ENCODE peak calls at places on chromosomes 4 and X, in seven cellular contexts. F is NCI-H524; D is T follicular helper cell; B is activated CD8-positive, alpha-beta memory T cell treated with anti-CD3 and anti-CD28 coated beads, Interleukin-2, amount 50 U/mL, for 48 hours; P is EH; O is stimulated activated CD8-positive, alpha-beta memory T cell treated with anti-CD3 and anti-CD28 coated beads, Interleukin-15, amount 100 ng/mL, for 24 hours; T is heart right ventricle. Z is an unnamed sample.

GRCh38 chr4:184432127-184432922 is 42.0 kb downstream of the IRF2 start:
- DNase-seq in B (no peak), F (no peak), T (no peak), D (no peak), P (no peak), O (no peak), Z (no peak)

GRCh38 chr4:43360296-43360695 is 467.8 kb downstream of the GRXCR1 start:
- DNase-seq in O (no peak), F (no peak), D (no peak), B (no peak), P (no peak), T (no peak), Z (no peak)

GRCh38 chr4:6227412-6228157 is 27.2 kb upstream of the JAKMIP1 start:
- DNase-seq in O (no peak), B (no peak), P (no peak), T (no peak), F (no peak), D (no peak), Z (no peak)

GRCh38 chrX:40663078-40663740 is 15.8 kb upstream of the CXorf38 start:
- DNase-seq in O (no peak), F (no peak), B (no peak), D (no peak), P (no peak), T (no peak), Z (no peak)

GRCh38 chr4:88827442-88827841 is 129.8 kb upstream of the NAP1L5 start:
- DNase-seq in D (no peak), T (no peak), O (no peak), F (no peak), P (no peak), B (no peak), Z (no peak)

GRCh38 chr4:17272154-17272553 is 239.7 kb downstream of the QDPR start:
- DNase-seq in B (no peak), D (no peak), F (no peak), T (no peak), O (no peak), P (peak), Z (no peak)

GRCh38 chrX:31223817-31224216 is 152.0 kb upstream of the FTHL17 start:
- DNase-seq in B (no peak), T (no peak), O (no peak), D (no peak), F (no peak), P (peak), Z (no peak)

GRCh38 chr4:168183717-168184571 is 91.6 kb downstream of the ANXA10 start:
- DNase-seq in P (peak), F (no peak), T (no peak), D (no peak), B (no peak), O (no peak), Z (no peak)

GRCh38 chrX:74160816-74161215 is 143.2 kb upstream of the ZCCHC13 start:
- DNase-seq in P (no peak), O (no peak), F (no peak), B (no peak), T (no peak), D (no peak), Z (no peak)

GRCh38 chrX:13023526-13024469 is 20.6 kb downstream of the FAM9C start:
- DNase-seq in T (no peak), P (peak), B (no peak), O (no peak), F (no peak), D (no peak), Z (no peak)

GRCh38 chr4:66899422-66900065 is 645.8 kb downstream of the CENPC start:
- DNase-seq in T (no peak), F (no peak), O (no peak), B (no peak), P (no peak), D (no peak), Z (no peak)

GRCh38 chr4:155539746-155540145 is 126.9 kb upstream of the GUCY1A1 start:
- DNase-seq in T (no peak), P (no peak), O (no peak), F (no peak), D (no peak), B (no peak), Z (no peak)

GRCh38 chr4:156168288-156168687 is 214.6 kb upstream of the CTSO start:
- DNase-seq in T (no peak), P (no peak), D (no peak), F (no peak), O (no peak), B (no peak), Z (no peak)

GRCh38 chr4:183100827-183101226 is 1.8 kb downstream of the WWC2 start:
- DNase-seq in D (no peak), P (no peak), B (no peak), F (no peak), O (no peak), T (no peak), Z (no peak)

GRCh38 chrX:57286507-57287251 is at the start of gene FAAH2:
- DNase-seq in F (no peak), P (no peak), T (no peak), O (no peak), B (peak), D (peak), Z (peak)

GRCh38 chr4:21742326-21742725 is 206.2 kb downstream of the KCNIP4 start:
- DNase-seq in O (no peak), B (no peak), T (no peak), F (no peak), D (no peak), P (peak), Z (no peak)

GRCh38 chrX:115894087-115894486 is 276.5 kb upstream of the AGTR2 start:
- DNase-seq in P (no peak), F (peak), D (no peak), O (no peak), B (no peak), T (no peak), Z (no peak)

GRCh38 chrX:96004386-96004785 is 680.3 kb upstream of the DIAPH2 start:
- DNase-seq in F (no peak), T (no peak), P (peak), O (no peak), D (no peak), B (no peak), Z (no peak)

GRCh38 chr4:8914461-8915171 is 43.0 kb upstream of the HMX1 start:
- DNase-seq in F (no peak), D (no peak), P (no peak), B (no peak), T (no peak), O (no peak), Z (no peak)

GRCh38 chrX:13235930-13236329 is 83.9 kb downstream of the ATXN3L start:
- DNase-seq in D (no peak), F (peak), B (no peak), T (no peak), O (no peak), P (no peak), Z (no peak)

GRCh38 chr4:148986951-148987350 is 544.7 kb upstream of the NR3C2 start:
- DNase-seq in F (no peak), B (no peak), T (no peak), P (no peak), D (no peak), O (no peak), Z (no peak)

GRCh38 chr4:137390707-137391106 is 141.6 kb downstream of the PCDH18 start:
- DNase-seq in P (peak), D (no peak), B (no peak), O (no peak), F (no peak), T (no peak), Z (no peak)

GRCh38 chr4:4677825-4678522 is 136.1 kb upstream of the STX18 start:
- DNase-seq in B (no peak), T (no peak), F (peak), D (no peak), O (no peak), P (peak), Z (no peak)

GRCh38 chr4:125322363-125322730 is 7.6 kb downstream of the FAT4 start:
- DNase-seq in B (no peak), O (no peak), D (no peak), F (no peak), P (peak), T (no peak), Z (no peak)

GRCh38 chr4:186695392-186695791 is 28.3 kb downstream of the FAT1 start:
- DNase-seq in B (no peak), O (no peak), D (no peak), F (no peak), T (no peak), P (no peak), Z (no peak)

GRCh38 chr4:172153694-172154093 is 340.5 kb downstream of the GALNTL6 start:
- DNase-seq in T (no peak), O (no peak), D (no peak), F (no peak), P (no peak), B (no peak), Z (no peak)

GRCh38 chrX:23901805-23902204 is 5.9 kb downstream of the APOO start:
- DNase-seq in F (peak), O (no peak), D (no peak), P (peak), T (no peak), B (no peak), Z (no peak)

GRCh38 chr4:3489451-3489962 is 26.4 kb downstream of the DOK7 start:
- DNase-seq in T (no peak), B (no peak), F (no peak), P (no peak), O (no peak), D (no peak), Z (no peak)

GRCh38 chrX:22389544-22390243 is 117.0 kb downstream of the CBLL2 start:
- DNase-seq in D (no peak), T (no peak), B (no peak), P (peak), F (no peak), O (no peak), Z (no peak)

GRCh38 chrX:2689773-2690666 is 1.1 kb upstream of the CD99 start:
- DNase-seq in P (no peak), D (no peak), O (no peak), T (no peak), B (no peak), F (no peak), Z (no peak)

GRCh38 chr4:140061194-140061593 is 92.8 kb downstream of the MAML3 start:
- DNase-seq in D (no peak), B (no peak), F (no peak), P (peak), O (no peak), T (no peak), Z (no peak)

GRCh38 chrX:106608016-106608415 is 3.8 kb upstream of the RADX start:
- DNase-seq in B (no peak), T (no peak), F (peak), O (no peak), P (no peak), D (peak), Z (no peak)